ENCODE peak calls at places on chromosome 16, in five cellular contexts. One of them, this sample, is unnamed. For H3K4me1, the result is how much of the 10 kb centered on the place peaks cover.

GRCh38 chr16:87143661-87144121 is 173.5 kb downstream of the C16orf95 start:
- DNase-seq in IMR-90: no peak
- DNase-seq in neuronal stem cell: no peak
- DNase-seq in trophoblast cell: no peak
- DNase-seq in H9: peak
- DNase-seq in this sample: no peak

GRCh38 chr16:83586036-83586810 is 221.6 kb upstream of the HSBP1 start:
- DNase-seq in IMR-90: no peak
- DNase-seq in neuronal stem cell: no peak
- DNase-seq in trophoblast cell: no peak
- DNase-seq in H9: no peak
- DNase-seq in this sample: peak

GRCh38 chr16:55222436-55222835 is 101.6 kb upstream of the IRX6 start:
- DNase-seq in IMR-90: no peak
- DNase-seq in neuronal stem cell: no peak
- DNase-seq in trophoblast cell: no peak
- DNase-seq in H9: no peak
- DNase-seq in this sample: no peak

GRCh38 chr16:725463-726187 is 618 bp downstream of the CCDC78 start:
- DNase-seq in IMR-90: no peak
- DNase-seq in neuronal stem cell: no peak
- DNase-seq in trophoblast cell: no peak
- DNase-seq in H9: no peak
- DNase-seq in this sample: no peak

GRCh38 chr16:51697454-51697853 is 546.4 kb upstream of the SALL1 start:
- DNase-seq in IMR-90: no peak
- DNase-seq in neuronal stem cell: no peak
- DNase-seq in trophoblast cell: no peak
- DNase-seq in H9: no peak
- DNase-seq in this sample: no peak

GRCh38 chr16:85835956-85836705 is 36.6 kb downstream of the COX4I1 start:
- DNase-seq in IMR-90: no peak
- DNase-seq in neuronal stem cell: no peak
- DNase-seq in trophoblast cell: no peak
- DNase-seq in H9: no peak
- DNase-seq in this sample: no peak

GRCh38 chr16:1481906-1482835 is 6.6 kb downstream of the PTX4 start:
- DNase-seq in IMR-90: peak
- DNase-seq in neuronal stem cell: no peak
- DNase-seq in trophoblast cell: peak
- DNase-seq in H9: no peak
- DNase-seq in this sample: no peak

GRCh38 chr16:5903153-5903552 is 805.6 kb upstream of the EEF2KMT start:
- DNase-seq in IMR-90: no peak
- DNase-seq in neuronal stem cell: no peak
- DNase-seq in trophoblast cell: no peak
- DNase-seq in H9: no peak
- DNase-seq in this sample: no peak

GRCh38 chr16:55000595-55000994 is 69.9 kb downstream of the IRX5 start:
- DNase-seq in IMR-90: no peak
- DNase-seq in neuronal stem cell: no peak
- DNase-seq in trophoblast cell: no peak
- DNase-seq in H9: no peak
- DNase-seq in this sample: no peak

GRCh38 chr16:3020247-3020603 is at the start of gene TNFRSF12A:
- DNase-seq in IMR-90: peak
- DNase-seq in neuronal stem cell: peak
- DNase-seq in trophoblast cell: peak
- DNase-seq in H9: peak
- DNase-seq in this sample: peak
- H2BK120ac ChIP-seq in IMR-90: peak
- H2BK120ac ChIP-seq in neuronal stem cell: no peak
- H2BK120ac ChIP-seq in trophoblast cell: peak
- H2BK120ac ChIP-seq in H9: no peak
- H2BK120ac ChIP-seq in this sample: peak

GRCh38 chr16:21608647-21609328 is 9.4 kb downstream of the METTL9 start:
- DNase-seq in IMR-90: no peak
- DNase-seq in neuronal stem cell: no peak
- DNase-seq in trophoblast cell: no peak
- DNase-seq in H9: no peak
- DNase-seq in this sample: peak
- H3K4me1 ChIP-seq in IMR-90: under half
- H3K4me1 ChIP-seq in neuronal stem cell: under half
- H3K4me1 ChIP-seq in trophoblast cell: under half
- H3K4me1 ChIP-seq in H9: under half
- H3K4me1 ChIP-seq in this sample: under half

GRCh38 chr16:49442805-49443204 is 69.2 kb downstream of the C16orf78 start:
- DNase-seq in IMR-90: no peak
- DNase-seq in neuronal stem cell: no peak
- DNase-seq in trophoblast cell: no peak
- DNase-seq in H9: no peak
- DNase-seq in this sample: no peak
- H2BK120ac ChIP-seq in IMR-90: no peak
- H2BK120ac ChIP-seq in neuronal stem cell: no peak
- H2BK120ac ChIP-seq in trophoblast cell: no peak
- H2BK120ac ChIP-seq in H9: no peak
- H2BK120ac ChIP-seq in this sample: no peak

GRCh38 chr16:31246296-31246695 is 13.5 kb upstream of the ITGAM start:
- DNase-seq in IMR-90: no peak
- DNase-seq in neuronal stem cell: no peak
- DNase-seq in trophoblast cell: no peak
- DNase-seq in H9: no peak
- DNase-seq in this sample: no peak
- H3K4me1 ChIP-seq in IMR-90: under half
- H3K4me1 ChIP-seq in neuronal stem cell: under half
- H3K4me1 ChIP-seq in trophoblast cell: under half
- H3K4me1 ChIP-seq in H9: under half
- H3K4me1 ChIP-seq in this sample: under half